ENCODE peak calls at places on chromosomes 13 and 19, in five cellular contexts. Y is Right ventricle myocardium superior, P is NCI-H2107, Q is Calu3, W is PC-9. O is an unnamed sample.

GRCh38 chr19:32675720-32676185 is at the start of gene RGS9BP:
- DNase-seq in Q (peak; percentile 86), Y (peak; percentile 94), P (no peak), W (peak; percentile 51), O (peak; percentile 87)

GRCh38 chr19:10888421-10888866 is 17.1 kb downstream of the CARM1 start:
- DNase-seq in Y (no peak), W (no peak), Q (no peak), P (peak; percentile 62), O (no peak)

GRCh38 chr13:34416833-34417425 is 525.1 kb upstream of the NBEA start:
- DNase-seq in P (no peak), W (peak; percentile 37), Y (peak; percentile 80), Q (no peak), O (peak; percentile 36)

GRCh38 chr19:33432408-33433170 is 59.1 kb downstream of the CEBPG start:
- DNase-seq in P (no peak), Y (peak; percentile 16), Q (no peak), W (no peak), O (no peak)

GRCh38 chr13:70310720-70311119 is 202.5 kb upstream of the KLHL1 start:
- DNase-seq in Q (peak; percentile 8), W (no peak), P (peak; percentile 33), Y (no peak), O (no peak)

GRCh38 chr13:78183737-78184136 is 265.1 kb upstream of the EDNRB start:
- DNase-seq in Y (no peak), P (no peak), Q (no peak), W (no peak), O (no peak)

GRCh38 chr13:112711528-112712265 is 21.9 kb downstream of the ATP11A start:
- DNase-seq in Q (peak; percentile 43), Y (peak; percentile 88), W (peak; percentile 97), P (no peak), O (peak; percentile 81)

GRCh38 chr19:13053238-13053637 is 49.4 kb downstream of the LYL1 start:
- DNase-seq in P (no peak), Q (no peak), Y (no peak), W (no peak), O (no peak)

GRCh38 chr13:32624441-32624840 is 38.2 kb downstream of the PDS5B start:
- DNase-seq in W (no peak), Q (no peak), P (no peak), Y (no peak), O (no peak)

GRCh38 chr19:48498576-48498879 is 13.1 kb downstream of the LMTK3 start:
- DNase-seq in Q (no peak), P (no peak), W (no peak), Y (no peak), O (no peak)

GRCh38 chr19:1089891-1090290 is 5.3 kb downstream of the POLR2E start:
- DNase-seq in W (no peak), Q (no peak), P (no peak), Y (no peak), O (no peak)

GRCh38 chr13:42490676-42491075 is 83.3 kb upstream of the TNFSF11 start:
- DNase-seq in Y (no peak), Q (no peak), W (peak; percentile 45), P (no peak), O (no peak)

GRCh38 chr19:58361900-58362271 is 665 bp downstream of the ZNF497 start:
- DNase-seq in Y (peak; percentile 64), W (peak; percentile 55), Q (peak; percentile 61), P (no peak), O (peak; percentile 54)

GRCh38 chr19:39428309-39429112 is 7.2 kb downstream of the RPS16 start:
- DNase-seq in Y (peak; percentile 83), P (no peak), W (peak; percentile 28), Q (no peak), O (no peak)

GRCh38 chr13:79549355-79550106 is 68.6 kb downstream of the NDFIP2 start:
- DNase-seq in Y (no peak), P (no peak), W (no peak), Q (no peak), O (no peak)

GRCh38 chr19:46710687-46711086 is 6.2 kb downstream of the PRKD2 start:
- DNase-seq in Q (no peak), W (no peak), Y (no peak), P (no peak), O (no peak)

GRCh38 chr19:29887498-29887897 is 54.5 kb upstream of the URI1 start:
- DNase-seq in P (no peak), Y (no peak), W (no peak), Q (no peak), O (no peak)

GRCh38 chr19:44796701-44797115 is 12.2 kb upstream of the BCAM start:
- DNase-seq in Y (peak; percentile 62), W (no peak), Q (no peak), P (peak; percentile 67), O (no peak)

GRCh38 chr19:51891193-51891747 is 3.5 kb upstream of the ZNF577 start:
- DNase-seq in W (no peak), Y (no peak), P (no peak), Q (no peak), O (no peak)

GRCh38 chr13:69857188-69857821 is 250.3 kb upstream of the ATXN8OS start:
- DNase-seq in Y (no peak), P (peak; percentile 29), Q (no peak), W (no peak), O (no peak)

GRCh38 chr19:1087813-1088418 is 7.3 kb downstream of the POLR2E start:
- DNase-seq in Q (no peak), W (no peak), P (no peak), Y (peak; percentile 83), O (no peak)

GRCh38 chr13:40194204-40194806 is 472.1 kb downstream of the FOXO1 start:
- DNase-seq in W (no peak), P (no peak), Q (no peak), Y (no peak), O (no peak)

GRCh38 chr19:39166571-39167391 is 30.0 kb upstream of the NCCRP1 start:
- DNase-seq in Y (peak; percentile 79), P (no peak), W (peak; percentile 67), Q (peak; percentile 95), O (peak; percentile 88)

GRCh38 chr19:9797871-9798270 is 21.0 kb downstream of the FBXL12 start:
- DNase-seq in Y (no peak), W (peak; percentile 82), Q (no peak), P (no peak), O (no peak)

GRCh38 chr13:19852766-19853165 is 10.7 kb downstream of the ZMYM5 start:
- DNase-seq in P (no peak), Y (no peak), Q (no peak), W (no peak), O (no peak)

GRCh38 chr13:47903836-47904235 is 97.2 kb downstream of the SUCLA2 start:
- DNase-seq in Q (no peak), W (peak; percentile 42), Y (no peak), P (no peak), O (no peak)

GRCh38 chr13:105971312-105971711 is 564.1 kb downstream of the EFNB2 start:
- DNase-seq in Q (no peak), P (no peak), Y (no peak), W (no peak), O (no peak)

GRCh38 chr19:38657633-38658222 is 10.3 kb downstream of the ACTN4 start:
- DNase-seq in W (peak; percentile 100), Q (peak; percentile 79), P (no peak), Y (no peak), O (no peak)

GRCh38 chr13:66563076-66563475 is 667.1 kb downstream of the PCDH9 start:
- DNase-seq in Y (no peak), Q (no peak), P (no peak), W (no peak), O (no peak)

GRCh38 chr13:45370922-45371406 is 30.0 kb upstream of the TPT1 start:
- DNase-seq in P (no peak), Y (peak; percentile 81), Q (no peak), W (no peak), O (peak; percentile 42)

GRCh38 chr13:26011996-26012688 is 39.7 kb downstream of the SHISA2 start:
- DNase-seq in Y (no peak), P (no peak), W (no peak), Q (no peak), O (no peak)

GRCh38 chr13:27283906-27284523 is 13.4 kb downstream of the RASL11A start:
- DNase-seq in Q (peak; percentile 48), Y (no peak), P (no peak), W (peak; percentile 49), O (no peak)

GRCh38 chr19:485583-486236 is 10.6 kb upstream of the MADCAM1 start:
- DNase-seq in P (peak; percentile 31), Y (peak; percentile 76), W (peak; percentile 58), Q (peak; percentile 47), O (no peak)

GRCh38 chr13:111174377-111174776 is 59.3 kb downstream of the ARHGEF7 start:
- DNase-seq in Y (no peak), W (peak; percentile 26), Q (no peak), P (no peak), O (no peak)

GRCh38 chr13:87893982-87894527 is 222.9 kb downstream of the SLITRK5 start:
- DNase-seq in Q (no peak), W (no peak), P (no peak), Y (no peak), O (no peak)

GRCh38 chr19:2618611-2619010 is 83.9 kb downstream of the GNG7 start:
- DNase-seq in Q (peak; percentile 67), W (peak; percentile 70), P (no peak), Y (peak; percentile 83), O (peak; percentile 70)

GRCh38 chr19:48553676-48554384 is 1.9 kb downstream of the SULT2B1 start:
- DNase-seq in P (no peak), Y (no peak), Q (peak; percentile 27), W (peak; percentile 89), O (no peak)

GRCh38 chr19:27822336-27822735 is 1390.6 kb downstream of the UQCRFS1 start:
- DNase-seq in Y (no peak), W (no peak), P (no peak), Q (no peak), O (no peak)

GRCh38 chr13:107867701-107868661 is 347.4 kb downstream of the LIG4 start:
- DNase-seq in Q (peak; percentile 24), W (no peak), P (peak; percentile 53), Y (no peak), O (no peak)

GRCh38 chr13:67726979-67727378 is 496.8 kb upstream of the PCDH9 start:
- DNase-seq in Y (no peak), P (no peak), Q (no peak), W (no peak), O (peak; percentile 41)